ENCODE peak calls at places on chromosomes 2 and 18, in four cellular contexts. One of them, this sample, is unnamed.

GRCh38 chr18:79772865-79773696 is 24.7 kb upstream of the KCNG2 start:
- DNase-seq in tibial nerve: no peak
- DNase-seq in PC-9: no peak
- DNase-seq in neural progenitor cell: no peak
- DNase-seq in this sample: no peak

GRCh38 chr18:23107718-23108117 is 27.6 kb upstream of the CABLES1 start:
- DNase-seq in tibial nerve: no peak
- DNase-seq in PC-9: no peak
- DNase-seq in neural progenitor cell: no peak
- DNase-seq in this sample: peak

GRCh38 chr18:3624818-3625716 is 175.1 kb downstream of the TGIF1 start:
- DNase-seq in tibial nerve: peak
- DNase-seq in PC-9: peak
- DNase-seq in neural progenitor cell: no peak
- DNase-seq in this sample: peak

GRCh38 chr2:178277741-178278197 is 83.5 kb downstream of the OSBPL6 start:
- DNase-seq in tibial nerve: no peak
- DNase-seq in PC-9: no peak
- DNase-seq in neural progenitor cell: peak
- DNase-seq in this sample: no peak

GRCh38 chr2:200411831-200412230 is 98.0 kb downstream of the KCTD18 start:
- DNase-seq in tibial nerve: no peak
- DNase-seq in PC-9: peak
- DNase-seq in neural progenitor cell: no peak
- DNase-seq in this sample: no peak

GRCh38 chr2:98454073-98454472 is 9.4 kb downstream of the INPP4A start:
- DNase-seq in tibial nerve: no peak
- DNase-seq in PC-9: peak
- DNase-seq in neural progenitor cell: no peak
- DNase-seq in this sample: no peak

GRCh38 chr2:227578642-227579041 is 20.1 kb upstream of the SCYGR2 start:
- DNase-seq in tibial nerve: no peak
- DNase-seq in PC-9: no peak
- DNase-seq in neural progenitor cell: no peak
- DNase-seq in this sample: no peak

GRCh38 chr2:213932-214693 is 49.7 kb downstream of the SH3YL1 start:
- DNase-seq in tibial nerve: no peak
- DNase-seq in PC-9: no peak
- DNase-seq in neural progenitor cell: no peak
- DNase-seq in this sample: no peak

GRCh38 chr18:79926306-79926705 is 25.1 kb downstream of the SLC66A2 start:
- DNase-seq in tibial nerve: no peak
- DNase-seq in PC-9: no peak
- DNase-seq in neural progenitor cell: no peak
- DNase-seq in this sample: no peak

GRCh38 chr2:207767461-207768167 is 2.1 kb downstream of the FZD5 start:
- DNase-seq in tibial nerve: no peak
- DNase-seq in PC-9: no peak
- DNase-seq in neural progenitor cell: peak
- DNase-seq in this sample: peak

GRCh38 chr18:38688402-38688801 is 1122.8 kb upstream of the CELF4 start:
- DNase-seq in tibial nerve: no peak
- DNase-seq in PC-9: no peak
- DNase-seq in neural progenitor cell: no peak
- DNase-seq in this sample: no peak

GRCh38 chr2:149329470-149330126 is 789 bp upstream of the LYPD6 start:
- DNase-seq in tibial nerve: peak
- DNase-seq in PC-9: peak
- DNase-seq in neural progenitor cell: peak
- DNase-seq in this sample: peak

GRCh38 chr2:240429341-240429871 is 6.1 kb upstream of the GPC1 start:
- DNase-seq in tibial nerve: no peak
- DNase-seq in PC-9: no peak
- DNase-seq in neural progenitor cell: no peak
- DNase-seq in this sample: no peak

GRCh38 chr2:169208026-169208425 is 138.7 kb downstream of the DHRS9 start:
- DNase-seq in tibial nerve: no peak
- DNase-seq in PC-9: no peak
- DNase-seq in neural progenitor cell: no peak
- DNase-seq in this sample: no peak

GRCh38 chr2:143778981-143779380 is 649.8 kb downstream of the ARHGAP15 start:
- DNase-seq in tibial nerve: no peak
- DNase-seq in PC-9: no peak
- DNase-seq in neural progenitor cell: peak
- DNase-seq in this sample: peak

GRCh38 chr18:48796491-48797205 is 154.1 kb downstream of the SMAD7 start:
- DNase-seq in tibial nerve: no peak
- DNase-seq in PC-9: no peak
- DNase-seq in neural progenitor cell: no peak
- DNase-seq in this sample: no peak

GRCh38 chr2:36919041-36919837 is 47.1 kb downstream of the STRN start:
- DNase-seq in tibial nerve: no peak
- DNase-seq in PC-9: peak
- DNase-seq in neural progenitor cell: peak
- DNase-seq in this sample: no peak

GRCh38 chr18:40055262-40055661 is 1899.8 kb upstream of the PIK3C3 start:
- DNase-seq in tibial nerve: no peak
- DNase-seq in PC-9: no peak
- DNase-seq in neural progenitor cell: no peak
- DNase-seq in this sample: peak

GRCh38 chr2:152649997-152650396 is 67.3 kb downstream of the PRPF40A start:
- DNase-seq in tibial nerve: no peak
- DNase-seq in PC-9: no peak
- DNase-seq in neural progenitor cell: no peak
- DNase-seq in this sample: no peak

GRCh38 chr2:209314641-209315040 is 109.2 kb upstream of the MAP2 start:
- DNase-seq in tibial nerve: no peak
- DNase-seq in PC-9: no peak
- DNase-seq in neural progenitor cell: no peak
- DNase-seq in this sample: peak

GRCh38 chr2:84071050-84071449 is 388.0 kb downstream of the SUCLG1 start:
- DNase-seq in tibial nerve: no peak
- DNase-seq in PC-9: no peak
- DNase-seq in neural progenitor cell: no peak
- DNase-seq in this sample: no peak

GRCh38 chr2:19796036-19796703 is 105.6 kb downstream of the TTC32 start:
- DNase-seq in tibial nerve: no peak
- DNase-seq in PC-9: no peak
- DNase-seq in neural progenitor cell: no peak
- DNase-seq in this sample: peak

GRCh38 chr2:205580591-205580990 is 101.7 kb upstream of the NRP2 start:
- DNase-seq in tibial nerve: no peak
- DNase-seq in PC-9: no peak
- DNase-seq in neural progenitor cell: no peak
- DNase-seq in this sample: no peak

GRCh38 chr2:161243873-161244272 is 64.4 kb upstream of the PSMD14 start:
- DNase-seq in tibial nerve: no peak
- DNase-seq in PC-9: no peak
- DNase-seq in neural progenitor cell: no peak
- DNase-seq in this sample: no peak

GRCh38 chr2:102258386-102259074 is 52.8 kb upstream of the IL1RL1 start:
- DNase-seq in tibial nerve: no peak
- DNase-seq in PC-9: peak
- DNase-seq in neural progenitor cell: no peak
- DNase-seq in this sample: peak

GRCh38 chr18:55790296-55790695 is 202.3 kb upstream of the TCF4 start:
- DNase-seq in tibial nerve: no peak
- DNase-seq in PC-9: peak
- DNase-seq in neural progenitor cell: no peak
- DNase-seq in this sample: peak

GRCh38 chr18:49212819-49213218 is 247.6 kb downstream of the DYM start:
- DNase-seq in tibial nerve: no peak
- DNase-seq in PC-9: no peak
- DNase-seq in neural progenitor cell: no peak
- DNase-seq in this sample: no peak

GRCh38 chr2:232386490-232386739 is 7.9 kb downstream of the ALPP start:
- DNase-seq in tibial nerve: no peak
- DNase-seq in PC-9: no peak
- DNase-seq in neural progenitor cell: peak
- DNase-seq in this sample: no peak

GRCh38 chr2:114219501-114219900 is 222.9 kb upstream of the DPP10 start:
- DNase-seq in tibial nerve: no peak
- DNase-seq in PC-9: no peak
- DNase-seq in neural progenitor cell: no peak
- DNase-seq in this sample: no peak

GRCh38 chr2:47272905-47273758 is 118.0 kb upstream of the STPG4 start:
- DNase-seq in tibial nerve: no peak
- DNase-seq in PC-9: peak
- DNase-seq in neural progenitor cell: no peak
- DNase-seq in this sample: no peak

GRCh38 chr2:47272031-47272864 is 117.1 kb upstream of the STPG4 start:
- DNase-seq in tibial nerve: peak
- DNase-seq in PC-9: peak
- DNase-seq in neural progenitor cell: peak
- DNase-seq in this sample: no peak

GRCh38 chr2:47271054-47272000 is 116.2 kb upstream of the STPG4 start:
- DNase-seq in tibial nerve: no peak
- DNase-seq in PC-9: peak
- DNase-seq in neural progenitor cell: no peak
- DNase-seq in this sample: no peak

GRCh38 chr2:47269316-47270232 is 114.5 kb upstream of the STPG4 start:
- DNase-seq in tibial nerve: peak
- DNase-seq in PC-9: peak
- DNase-seq in neural progenitor cell: no peak
- DNase-seq in this sample: peak

DNA sequence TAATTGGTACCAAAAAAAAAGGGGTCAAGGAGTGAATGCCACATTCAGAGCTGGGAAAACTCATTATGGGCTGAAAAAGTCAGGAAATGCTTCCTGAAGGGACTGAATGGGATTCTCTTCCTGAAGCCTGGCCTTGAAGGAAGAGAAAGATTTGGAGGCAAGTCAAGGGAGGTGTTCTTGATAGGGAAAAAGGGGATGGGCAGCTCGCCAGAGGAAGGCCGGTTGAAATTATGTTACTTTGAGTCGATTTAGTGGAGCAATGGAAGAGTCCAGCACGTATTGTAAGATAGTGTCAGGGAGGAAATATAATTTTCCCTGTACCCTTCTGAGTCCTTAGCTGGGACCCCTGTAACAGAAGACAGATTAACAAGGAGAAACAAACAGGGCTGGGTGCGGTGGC is 115.3 kb upstream of the STPG4 start:
- DNase-seq in tibial nerve: no peak
- DNase-seq in PC-9: no peak
- DNase-seq in neural progenitor cell: no peak
- DNase-seq in this sample: no peak
- H3K27ac ChIP-seq in tibial nerve: no peak
- H3K27ac ChIP-seq in PC-9: peak
- H3K27ac ChIP-seq in neural progenitor cell: no peak
- H3K27ac ChIP-seq in this sample: peak

GRCh38 chr2:29700560-29700959 is 220.8 kb downstream of the ALK start:
- DNase-seq in tibial nerve: no peak
- DNase-seq in PC-9: no peak
- DNase-seq in neural progenitor cell: no peak
- DNase-seq in this sample: peak
- TF ChIP-seq CTCF in tibial nerve: no peak
- TF ChIP-seq CTCF in PC-9: no peak
- TF ChIP-seq CTCF in neural progenitor cell: no peak
- TF ChIP-seq CTCF in this sample: no peak

GRCh38 chr2:74027496-74027895 is 42.8 kb downstream of the TET3 start:
- DNase-seq in tibial nerve: no peak
- DNase-seq in PC-9: no peak
- DNase-seq in neural progenitor cell: no peak
- DNase-seq in this sample: no peak

GRCh38 chr2:74025971-74026612 is 41.4 kb downstream of the TET3 start:
- DNase-seq in tibial nerve: no peak
- DNase-seq in PC-9: no peak
- DNase-seq in neural progenitor cell: no peak
- DNase-seq in this sample: peak

GRCh38 chr2:74024216-74024615 is 39.5 kb downstream of the TET3 start:
- DNase-seq in tibial nerve: no peak
- DNase-seq in PC-9: no peak
- DNase-seq in neural progenitor cell: no peak
- DNase-seq in this sample: no peak

GRCh38 chr2:74028290-74028689 is 43.6 kb downstream of the TET3 start:
- DNase-seq in tibial nerve: no peak
- DNase-seq in PC-9: no peak
- DNase-seq in neural progenitor cell: no peak
- DNase-seq in this sample: no peak

GRCh38 chr2:74026674-74027294 is 42.1 kb downstream of the TET3 start:
- DNase-seq in tibial nerve: no peak
- DNase-seq in PC-9: no peak
- DNase-seq in neural progenitor cell: no peak
- DNase-seq in this sample: no peak
- H3K27ac ChIP-seq in tibial nerve: no peak
- H3K27ac ChIP-seq in PC-9: no peak
- H3K27ac ChIP-seq in neural progenitor cell: no peak
- H3K27ac ChIP-seq in this sample: peak

GRCh38 chr2:182668671-182669070 is 47.4 kb upstream of the DNAJC10 start:
- DNase-seq in tibial nerve: no peak
- DNase-seq in PC-9: peak
- DNase-seq in neural progenitor cell: no peak
- DNase-seq in this sample: no peak

GRCh38 chr2:182667321-182667695 is 48.7 kb upstream of the DNAJC10 start:
- DNase-seq in tibial nerve: no peak
- DNase-seq in PC-9: no peak
- DNase-seq in neural progenitor cell: no peak
- DNase-seq in this sample: no peak

GRCh38 chr2:182664212-182664611 is 51.8 kb upstream of the DNAJC10 start:
- DNase-seq in tibial nerve: no peak
- DNase-seq in PC-9: no peak
- DNase-seq in neural progenitor cell: no peak
- DNase-seq in this sample: no peak

GRCh38 chr2:182672471-182673165 is 43.4 kb upstream of the DNAJC10 start:
- DNase-seq in tibial nerve: no peak
- DNase-seq in PC-9: no peak
- DNase-seq in neural progenitor cell: no peak
- DNase-seq in this sample: peak

GRCh38 chr2:182666674-182667320 is 49.3 kb upstream of the DNAJC10 start:
- DNase-seq in tibial nerve: no peak
- DNase-seq in PC-9: no peak
- DNase-seq in neural progenitor cell: peak
- DNase-seq in this sample: no peak
- TF ChIP-seq CTCF in tibial nerve: peak
- TF ChIP-seq CTCF in PC-9: peak
- TF ChIP-seq CTCF in neural progenitor cell: peak
- TF ChIP-seq CTCF in this sample: peak

DNA sequence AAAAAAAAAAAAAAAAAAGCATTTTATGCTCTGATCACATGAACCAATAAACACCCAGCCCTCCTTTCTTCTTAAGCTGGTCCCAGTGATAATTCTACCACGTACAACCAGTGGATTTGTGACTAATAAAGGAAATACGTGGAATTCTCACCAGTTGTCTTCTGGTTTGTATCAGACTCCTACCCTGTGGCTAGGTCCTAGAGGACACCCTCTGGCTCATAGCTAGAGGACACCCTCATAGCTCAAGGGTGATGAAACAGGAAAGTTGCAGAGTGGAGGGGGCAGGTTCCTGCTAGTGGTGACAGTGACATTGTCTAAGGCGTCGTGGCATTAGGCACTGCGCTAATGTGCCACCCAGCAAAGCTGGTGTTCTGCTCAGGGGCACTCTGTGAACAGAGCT is 167.8 kb downstream of the BCL11A start:
- DNase-seq in tibial nerve: no peak
- DNase-seq in PC-9: no peak
- DNase-seq in neural progenitor cell: no peak
- DNase-seq in this sample: no peak
- H3K27ac ChIP-seq in tibial nerve: no peak
- H3K27ac ChIP-seq in PC-9: no peak
- H3K27ac ChIP-seq in neural progenitor cell: no peak
- H3K27ac ChIP-seq in this sample: no peak